ENCODE peak calls at places on chromosomes 6 and 20, in nine cellular contexts. B, H, V, D, R, S, Y, C and K are unnamed samples.

GRCh38 chr6:46419576-46420002 is 71.7 kb downstream of the RCAN2 start:
- DNase-seq in D (no peak), S (peak; percentile 67), R (no peak), H (no peak), B (peak; percentile 63), V (peak; percentile 25), Y (peak; percentile 47), C (peak; percentile 86), K (peak; percentile 47)

GRCh38 chr20:46787986-46788762 is 78.7 kb downstream of the SLC2A10 start:
- DNase-seq in R (no peak), V (no peak), Y (no peak), D (no peak), H (no peak), S (no peak), B (no peak), C (no peak), K (no peak)

GRCh38 chr6:18207949-18208348 is 52.7 kb downstream of the KDM1B start:
- DNase-seq in B (no peak), V (no peak), R (no peak), Y (no peak), D (no peak), S (no peak), C (no peak), H (no peak), K (no peak)

GRCh38 chr6:55957961-55958422 is 82.6 kb upstream of the BMP5 start:
- DNase-seq in S (peak; percentile 33), D (no peak), H (no peak), V (no peak), R (peak; percentile 50), B (no peak), C (no peak), Y (no peak), K (no peak)

GRCh38 chr20:16476032-16476431 is 97.2 kb downstream of the KIF16B start:
- DNase-seq in C (peak; percentile 75), V (peak; percentile 22), H (no peak), S (peak; percentile 62), D (no peak), Y (peak; percentile 35), B (peak; percentile 65), R (peak; percentile 9), K (peak; percentile 49)

GRCh38 chr6:62009445-62009844 is 276.6 kb downstream of the KHDRBS2 start:
- DNase-seq in S (no peak), C (no peak), B (no peak), R (no peak), H (no peak), D (no peak), Y (no peak), V (no peak), K (no peak)

GRCh38 chr20:48049171-48049570 is 263.9 kb upstream of the SULF2 start:
- DNase-seq in D (no peak), C (no peak), B (no peak), V (no peak), R (no peak), Y (no peak), S (no peak), H (no peak), K (no peak)

GRCh38 chr6:37994238-37994637 is 174.7 kb downstream of the ZFAND3 start:
- DNase-seq in Y (no peak), B (peak; percentile 52), S (no peak), C (peak; percentile 62), H (no peak), D (no peak), V (no peak), R (no peak), K (no peak)

GRCh38 chr6:3228791-3229565 is 1.5 kb upstream of the TUBB2B start:
- DNase-seq in C (no peak), V (no peak), H (no peak), D (no peak), S (no peak), Y (peak; percentile 77), R (no peak), B (no peak), K (no peak)

GRCh38 chr6:35230498-35230897 is 16.7 kb downstream of the SCUBE3 start:
- DNase-seq in B (no peak), R (no peak), C (no peak), V (no peak), D (no peak), S (no peak), H (no peak), Y (no peak), K (no peak)

GRCh38 chr6:160258346-160259142 is at the start of gene SLC22A2:
- DNase-seq in Y (no peak), V (no peak), R (no peak), B (no peak), S (no peak), H (no peak), D (no peak), C (no peak), K (no peak)

GRCh38 chr6:106684011-106684410 is 54.6 kb downstream of the QRSL1 start:
- DNase-seq in V (no peak), Y (no peak), R (no peak), S (no peak), H (no peak), C (no peak), B (no peak), D (no peak), K (no peak)

GRCh38 chr20:31943052-31943471 is 8.8 kb downstream of the PDRG1 start:
- DNase-seq in Y (no peak), R (no peak), S (no peak), B (no peak), D (no peak), H (no peak), V (no peak), C (no peak), K (no peak)

GRCh38 chr20:9966966-9967365 is 67.8 kb upstream of the ANKEF1 start:
- DNase-seq in B (no peak), S (no peak), C (peak; percentile 40), R (no peak), D (no peak), Y (no peak), H (no peak), V (no peak), K (no peak)

GRCh38 chr6:127854009-127854408 is 46.8 kb downstream of the THEMIS start:
- DNase-seq in B (peak; percentile 7), V (no peak), R (no peak), S (no peak), H (no peak), Y (no peak), C (peak; percentile 44), D (no peak), K (no peak)

GRCh38 chr20:59667131-59667530 is 62.8 kb downstream of the PHACTR3 start:
- DNase-seq in H (no peak), D (peak; percentile 41), V (no peak), C (no peak), Y (no peak), S (no peak), R (no peak), B (no peak), K (no peak)

GRCh38 chr20:46809961-46810360 is 84.7 kb upstream of the EYA2 start:
- DNase-seq in H (no peak), V (no peak), B (no peak), S (no peak), Y (no peak), C (no peak), D (no peak), R (no peak), K (no peak)

GRCh38 chr6:25202505-25202904 is 76.7 kb upstream of the CARMIL1 start:
- DNase-seq in Y (no peak), C (peak; percentile 86), B (peak; percentile 88), D (no peak), V (no peak), R (peak; percentile 75), H (no peak), S (peak; percentile 89), K (no peak)

GRCh38 chr6:36598739-36599318 is 4.7 kb downstream of the SRSF3 start:
- DNase-seq in H (no peak), V (no peak), Y (no peak), R (no peak), B (no peak), S (no peak), C (no peak), D (no peak), K (no peak)
- H3K4me3 ChIP-seq in H (peak overlapping the region; percentile 19), V (peak overlapping the region; percentile 98), Y (no peak overlapping the region), R (peak overlapping the region; percentile 90), B (peak overlapping the region; percentile 76), S (peak overlapping the region; percentile 4), C (peak overlapping the region; percentile 53), D (peak overlapping the region; percentile 2), K (no peak overlapping the region)

GRCh38 chr20:43559588-43559987 is 761 bp downstream of the SGK2 start:
- DNase-seq in R (no peak), C (no peak), H (no peak), S (no peak), V (no peak), Y (no peak), B (no peak), D (no peak), K (no peak)
- H3K4me3 ChIP-seq in R (no peak overlapping the region), C (no peak overlapping the region), H (no peak overlapping the region), S (no peak overlapping the region), V (no peak overlapping the region), Y (no peak overlapping the region), B (no peak overlapping the region), D (no peak overlapping the region), K (no peak overlapping the region)

GRCh38 chr20:51727872-51728271 is 40.3 kb downstream of the ATP9A start:
- DNase-seq in S (no peak), V (no peak), R (no peak), Y (no peak), B (no peak), D (no peak), H (no peak), C (no peak), K (no peak)
- H3K4me3 ChIP-seq in S (no peak overlapping the region), V (no peak overlapping the region), R (no peak overlapping the region), Y (no peak overlapping the region), B (no peak overlapping the region), D (no peak overlapping the region), H (no peak overlapping the region), C (no peak overlapping the region), K (no peak overlapping the region)

DNA sequence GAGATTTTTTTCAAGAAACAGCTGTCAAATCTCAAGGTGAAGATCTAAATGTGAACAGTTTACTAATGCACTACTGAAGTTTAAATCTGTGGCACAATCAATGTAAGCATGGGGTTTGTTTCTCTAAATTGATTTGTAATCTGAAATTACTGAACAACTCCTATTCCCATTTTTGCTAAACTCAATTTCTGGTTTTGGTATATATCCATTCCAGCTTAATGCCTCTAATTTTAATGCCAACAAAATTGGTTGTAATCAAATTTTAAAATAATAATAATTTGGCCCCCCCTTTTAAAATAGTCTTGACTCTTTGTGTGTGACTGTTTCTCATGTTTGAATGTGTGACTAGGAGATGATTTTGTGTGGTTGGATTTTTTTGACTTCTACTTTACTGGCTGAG is 4.0 kb downstream of the PNRC1 start:
- DNase-seq in S (no peak), V (no peak), B (no peak), H (no peak), C (no peak), Y (no peak), D (no peak), R (no peak), K (no peak)
- H3K4me3 ChIP-seq in S (no peak overlapping the region), V (no peak overlapping the region), B (no peak overlapping the region), H (no peak overlapping the region), C (peak overlapping the region; percentile 98), Y (no peak overlapping the region), D (no peak overlapping the region), R (no peak overlapping the region), K (no peak overlapping the region)

DNA sequence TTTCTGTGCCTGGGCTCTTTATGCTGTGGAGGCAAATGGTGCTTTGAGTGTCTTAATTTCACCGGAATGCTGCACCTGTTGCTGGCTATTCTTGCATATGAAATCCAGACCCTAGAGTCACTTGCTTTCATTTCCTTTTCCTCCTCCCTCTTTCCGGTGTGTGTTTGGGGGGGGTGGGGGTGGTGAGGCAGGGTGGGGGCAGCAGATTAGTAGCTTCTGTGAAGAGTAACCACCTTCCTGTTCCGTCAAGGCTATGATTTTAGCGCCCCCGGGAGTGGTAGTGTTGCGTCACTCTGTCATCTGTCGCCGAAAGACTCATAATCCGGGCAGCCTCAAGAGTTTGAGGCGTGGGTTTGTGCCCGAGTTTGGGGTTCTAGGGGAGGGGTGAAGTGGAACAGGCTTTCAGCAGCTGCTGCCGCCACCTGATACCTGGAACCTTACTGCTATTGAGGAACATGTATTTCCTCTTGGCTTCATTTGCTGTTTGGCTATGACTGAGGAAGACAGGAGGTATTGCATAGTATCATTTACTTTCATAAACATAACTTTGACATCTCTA is 49.1 kb downstream of the UTRN start:
- DNase-seq in Y (no peak), D (no peak), R (no peak), V (no peak), H (peak; percentile 52), S (no peak), B (no peak), C (no peak), K (peak; percentile 84)
- H3K4me3 ChIP-seq in Y (no peak overlapping the region), D (no peak overlapping the region), R (no peak overlapping the region), V (no peak overlapping the region), H (peak overlapping the region; percentile 49), S (no peak overlapping the region), B (no peak overlapping the region), C (no peak overlapping the region), K (peak overlapping the region; percentile 51)